ENCODE peak calls at places on chromosomes 16 and 17, in four cellular contexts. R is K562, N is A549, V is WTC11. H is an unnamed sample.

GRCh38 chr17:79850571-79851460 is 11.6 kb upstream of the CBX4 start:
- DNase-seq in R (peak; percentile 52), N (peak; percentile 99), V (no peak), H (no peak)

GRCh38 chr16:17817943-17818342 is 347.2 kb upstream of the XYLT1 start:
- DNase-seq in R (no peak), N (no peak), V (no peak), H (no peak)

GRCh38 chr17:32588982-32589381 is 102.2 kb downstream of the CDK5R1 start:
- DNase-seq in V (peak; percentile 46), N (peak; percentile 44), R (peak; percentile 23), H (peak; percentile 11)

GRCh38 chr17:14289162-14289561 is 11.7 kb upstream of the HS3ST3B1 start:
- DNase-seq in R (no peak), N (no peak), V (no peak), H (no peak)

GRCh38 chr17:62671553-62671952 is 44.1 kb downstream of the MRC2 start:
- DNase-seq in R (peak; percentile 81), V (no peak), N (no peak), H (peak; percentile 36)

GRCh38 chr17:21039839-21040575 is 2.8 kb downstream of the USP22 start:
- DNase-seq in V (no peak), N (peak; percentile 57), R (no peak), H (peak; percentile 70)

GRCh38 chr17:4852504-4853075 is 19.4 kb downstream of the MINK1 start:
- DNase-seq in V (no peak), R (peak; percentile 58), N (no peak), H (peak; percentile 17)

GRCh38 chr16:53844796-53845195 is 140.8 kb downstream of the FTO start:
- DNase-seq in R (no peak), N (no peak), V (no peak), H (no peak)

GRCh38 chr16:4654387-4654901 is 29.8 kb downstream of the MGRN1 start:
- DNase-seq in V (no peak), R (no peak), N (no peak), H (no peak)

GRCh38 chr17:77405867-77406513 is 265.2 kb downstream of the SEC14L1 start:
- DNase-seq in V (no peak), N (no peak), R (no peak), H (no peak)

GRCh38 chr16:88356124-88356726 is 26.5 kb upstream of the ZNF469 start:
- DNase-seq in R (no peak), N (no peak), V (no peak), H (no peak)

GRCh38 chr16:11780988-11781680 is 15.9 kb downstream of the ZC3H7A start:
- DNase-seq in N (no peak), V (no peak), R (no peak), H (no peak)

GRCh38 chr16:17921357-17921978 is 415.1 kb downstream of the NPIPA8 start:
- DNase-seq in N (no peak), V (peak; percentile 71), R (peak; percentile 70), H (peak; percentile 64)

GRCh38 chr16:55439101-55439690 is 39.8 kb upstream of the MMP2 start:
- DNase-seq in N (no peak), R (no peak), V (no peak), H (no peak)

GRCh38 chr17:44210342-44211192 is 8.9 kb downstream of the UBTF start:
- DNase-seq in V (peak; percentile 94), R (peak; percentile 83), N (peak; percentile 91), H (no peak)

GRCh38 chr17:2289878-2290478 is 13.6 kb downstream of the SMG6 start:
- DNase-seq in N (no peak), V (no peak), R (no peak), H (no peak)

GRCh38 chr17:33403194-33403593 is 110.1 kb upstream of the ASIC2 start:
- DNase-seq in V (no peak), R (no peak), N (no peak), H (no peak)

GRCh38 chr17:17780941-17781590 is 55.7 kb downstream of the SREBF1 start:
- DNase-seq in V (peak; percentile 71), R (no peak), N (no peak), H (no peak)

GRCh38 chr17:65750166-65750565 is 188.7 kb upstream of the AXIN2 start:
- DNase-seq in N (no peak), R (no peak), V (no peak), H (peak; percentile 26)

GRCh38 chr17:63601439-63602371 is 1.0 kb downstream of the TACO1 start:
- DNase-seq in V (no peak), N (no peak), R (peak; percentile 23), H (peak; percentile 79)

GRCh38 chr17:28928061-28928460 is 23.3 kb downstream of the PHF12 start:
- DNase-seq in V (no peak), R (no peak), N (no peak), H (no peak)

GRCh38 chr16:31134625-31135534 is 647 bp downstream of the PRSS8 start:
- DNase-seq in R (peak; percentile 19), N (no peak), V (peak; percentile 63), H (no peak)

GRCh38 chr17:72622661-72623433 is 469.6 kb downstream of the SLC39A11 start:
- DNase-seq in N (no peak), R (no peak), V (no peak), H (no peak)

GRCh38 chr16:70675851-70676513 is 9.9 kb downstream of the MTSS2 start:
- DNase-seq in V (no peak), N (no peak), R (no peak), H (no peak)

GRCh38 chr17:62597920-62598319 is 29.6 kb upstream of the MRC2 start:
- DNase-seq in N (no peak), V (no peak), R (no peak), H (no peak)

GRCh38 chr16:81708459-81709368 is 70.4 kb upstream of the PLCG2 start:
- DNase-seq in V (no peak), N (peak; percentile 63), R (no peak), H (no peak)

GRCh38 chr17:82152114-82152513 is 54.1 kb upstream of the FASN start:
- DNase-seq in R (no peak), N (no peak), V (no peak), H (no peak)

GRCh38 chr17:67035131-67036083 is 8.9 kb upstream of the CACNG1 start:
- DNase-seq in V (no peak), N (no peak), R (no peak), H (no peak)

GRCh38 chr17:45296003-45296832 is 20.6 kb downstream of the MAP3K14 start:
- DNase-seq in R (no peak), V (no peak), N (no peak), H (no peak)

GRCh38 chr17:63998050-63998720 is at the start of gene PRR29:
- DNase-seq in V (peak; percentile 82), R (peak; percentile 97), N (peak; percentile 95), H (peak; percentile 66)

GRCh38 chr17:6374271-6374691 is 60.6 kb downstream of the AIPL1 start:
- DNase-seq in R (no peak), V (no peak), N (no peak), H (no peak)

GRCh38 chr17:6377906-6378305 is 57.0 kb downstream of the AIPL1 start:
- DNase-seq in N (no peak), R (no peak), V (no peak), H (no peak)

GRCh38 chr17:6376901-6377300 is 58.0 kb downstream of the AIPL1 start:
- DNase-seq in N (no peak), R (no peak), V (no peak), H (no peak)

GRCh38 chr17:6374761-6375312 is 60.1 kb downstream of the AIPL1 start:
- DNase-seq in R (peak; percentile 8), V (peak; percentile 33), N (peak; percentile 86), H (no peak)
- TF ChIP-seq HMGXB4 in R (no peak), V (no peak), N (no peak), H (no peak)

GRCh38 chr16:19185510-19185851 is 17.4 kb downstream of the SYT17 start:
- DNase-seq in V (no peak), R (no peak), N (no peak), H (no peak)

GRCh38 chr16:19184823-19185509 is 16.9 kb downstream of the SYT17 start:
- DNase-seq in N (no peak), V (peak; percentile 36), R (no peak), H (no peak)

GRCh38 chr16:19180741-19181140 is 12.7 kb downstream of the SYT17 start:
- DNase-seq in R (no peak), N (no peak), V (no peak), H (no peak)

GRCh38 chr16:19182487-19182886 is 14.4 kb downstream of the SYT17 start:
- DNase-seq in N (no peak), R (no peak), V (no peak), H (no peak)

DNA sequence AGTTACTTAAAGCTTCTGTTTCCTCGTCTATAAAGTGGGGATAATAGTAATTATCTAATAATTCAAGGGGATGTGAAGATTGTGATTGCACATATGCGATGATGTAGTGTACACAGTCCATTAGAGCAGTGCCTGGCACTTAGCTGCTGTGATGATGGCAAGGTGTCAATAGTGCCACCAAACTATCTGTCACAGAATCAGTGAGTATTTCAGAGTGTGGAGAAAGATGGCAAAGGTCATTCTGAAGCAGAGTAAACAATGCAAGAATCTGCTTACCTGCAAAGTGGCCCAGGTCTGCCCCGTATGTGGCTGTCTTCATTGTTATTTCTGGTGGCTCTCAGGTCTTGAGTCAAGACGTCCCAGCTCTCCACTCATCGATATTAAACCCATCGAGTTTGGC is 15.1 kb downstream of the SYT17 start:
- DNase-seq in R (no peak), V (no peak), N (no peak), H (no peak)
- TF ChIP-seq HMGXB4 in R (no peak), V (no peak), N (no peak), H (no peak)

GRCh38 chr17:42329025-42329976 is 41.0 kb downstream of the STAT5A start:
- DNase-seq in N (peak; percentile 98), R (no peak), V (peak; percentile 76), H (no peak)

GRCh38 chr17:42321555-42321954 is 33.3 kb downstream of the STAT5A start:
- DNase-seq in N (no peak), R (no peak), V (no peak), H (no peak)

GRCh38 chr17:42322382-42323267 is 34.3 kb downstream of the STAT5A start:
- DNase-seq in N (peak; percentile 98), V (peak; percentile 98), R (peak; percentile 93), H (peak; percentile 90)

GRCh38 chr17:42323268-42323773 is 35.0 kb downstream of the STAT5A start:
- DNase-seq in N (no peak), R (no peak), V (no peak), H (no peak)

DNA sequence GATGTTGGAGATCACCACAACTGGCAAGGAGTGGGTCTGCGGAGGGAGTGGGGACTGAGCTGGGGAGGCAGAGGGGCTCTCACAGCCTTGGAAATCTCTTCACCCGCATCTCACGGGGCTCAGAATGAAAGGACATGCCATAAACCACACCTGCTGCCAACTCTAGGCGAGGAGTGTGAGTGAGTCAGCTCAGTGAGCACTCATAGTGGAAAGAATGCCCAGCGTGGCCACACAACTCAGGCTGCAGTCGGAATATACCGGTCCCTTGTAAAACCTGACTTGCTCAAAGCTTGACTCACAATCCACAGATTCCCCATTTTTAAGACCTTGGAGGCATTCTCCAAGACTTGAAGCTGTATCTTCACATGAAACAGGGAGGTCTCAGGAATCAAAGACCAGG is 36.7 kb downstream of the STAT5A start:
- DNase-seq in N (peak; percentile 86), R (no peak), V (no peak), H (no peak)
- TF ChIP-seq HMGXB4 in N (no peak), R (no peak), V (no peak), H (no peak)

GRCh38 chr16:89892055-89892630 is 18.8 kb downstream of the TCF25 start:
- DNase-seq in V (no peak), R (no peak), N (no peak), H (no peak)

GRCh38 chr16:89892635-89893034 is 19.2 kb downstream of the TCF25 start:
- DNase-seq in R (no peak), V (no peak), N (no peak), H (no peak)

GRCh38 chr16:89887243-89887642 is 13.9 kb downstream of the TCF25 start:
- DNase-seq in V (no peak), R (no peak), N (no peak), H (no peak)

GRCh38 chr16:89890886-89891657 is 17.7 kb downstream of the TCF25 start:
- DNase-seq in N (no peak), R (no peak), V (no peak), H (no peak)

GRCh38 chr16:89890200-89890599 is 16.8 kb downstream of the TCF25 start:
- DNase-seq in V (no peak), R (no peak), N (no peak), H (no peak)
- TF ChIP-seq HMGXB4 in V (no peak), R (no peak), N (no peak), H (no peak)

H was measured in HepG2.